ENCODE peak calls at places on chromosomes 6 and 20, in eight cellular contexts. One of them, this sample, is unnamed.

GRCh38 chr6:105209950-105210706 is 30.3 kb upstream of the POPDC3 start:
- DNase-seq in ovary: no peak
- DNase-seq in HCT116: peak
- DNase-seq in GM10248: no peak
- DNase-seq in AG10803: peak
- DNase-seq in body of pancreas: no peak
- DNase-seq in PC-3: peak
- DNase-seq in RWPE1: peak
- DNase-seq in this sample: no peak

GRCh38 chr20:53660947-53661381 is 67.3 kb upstream of the ZNF217 start:
- DNase-seq in ovary: peak
- DNase-seq in HCT116: no peak
- DNase-seq in GM10248: peak
- DNase-seq in AG10803: peak
- DNase-seq in body of pancreas: no peak
- DNase-seq in PC-3: no peak
- DNase-seq in RWPE1: no peak
- DNase-seq in this sample: no peak

GRCh38 chr6:161575508-161576254 is 301.8 kb upstream of the AGPAT4 start:
- DNase-seq in ovary: no peak
- DNase-seq in HCT116: no peak
- DNase-seq in GM10248: no peak
- DNase-seq in AG10803: no peak
- DNase-seq in body of pancreas: no peak
- DNase-seq in PC-3: no peak
- DNase-seq in RWPE1: no peak
- DNase-seq in this sample: no peak

GRCh38 chr20:43974665-43975064 is 60.0 kb downstream of the TOX2 start:
- DNase-seq in ovary: no peak
- DNase-seq in HCT116: no peak
- DNase-seq in GM10248: no peak
- DNase-seq in AG10803: no peak
- DNase-seq in body of pancreas: no peak
- DNase-seq in PC-3: no peak
- DNase-seq in RWPE1: peak
- DNase-seq in this sample: no peak

GRCh38 chr20:57198359-57199072 is 67.9 kb downstream of the BMP7 start:
- DNase-seq in ovary: no peak
- DNase-seq in HCT116: no peak
- DNase-seq in GM10248: no peak
- DNase-seq in AG10803: peak
- DNase-seq in body of pancreas: no peak
- DNase-seq in PC-3: no peak
- DNase-seq in RWPE1: no peak
- DNase-seq in this sample: no peak

GRCh38 chr20:45732199-45732598 is 10.1 kb downstream of the SPINT4 start:
- DNase-seq in ovary: no peak
- DNase-seq in HCT116: no peak
- DNase-seq in GM10248: no peak
- DNase-seq in AG10803: no peak
- DNase-seq in body of pancreas: no peak
- DNase-seq in PC-3: no peak
- DNase-seq in RWPE1: no peak
- DNase-seq in this sample: no peak

GRCh38 chr6:160788806-160789205 is 86.8 kb downstream of the PLG start:
- DNase-seq in ovary: no peak
- DNase-seq in HCT116: no peak
- DNase-seq in GM10248: no peak
- DNase-seq in AG10803: no peak
- DNase-seq in body of pancreas: no peak
- DNase-seq in PC-3: no peak
- DNase-seq in RWPE1: no peak
- DNase-seq in this sample: no peak

GRCh38 chr20:15763344-15763743 is 809.9 kb downstream of the KIF16B start:
- DNase-seq in ovary: no peak
- DNase-seq in HCT116: no peak
- DNase-seq in GM10248: no peak
- DNase-seq in AG10803: no peak
- DNase-seq in body of pancreas: no peak
- DNase-seq in PC-3: peak
- DNase-seq in RWPE1: no peak
- DNase-seq in this sample: no peak

GRCh38 chr6:57261896-57262295 is 39.8 kb upstream of the RAB23 start:
- DNase-seq in ovary: no peak
- DNase-seq in HCT116: no peak
- DNase-seq in GM10248: no peak
- DNase-seq in AG10803: peak
- DNase-seq in body of pancreas: no peak
- DNase-seq in PC-3: no peak
- DNase-seq in RWPE1: no peak
- DNase-seq in this sample: no peak

GRCh38 chr20:59424976-59425375 is 124.6 kb downstream of the EDN3 start:
- DNase-seq in ovary: no peak
- DNase-seq in HCT116: no peak
- DNase-seq in GM10248: no peak
- DNase-seq in AG10803: no peak
- DNase-seq in body of pancreas: no peak
- DNase-seq in PC-3: no peak
- DNase-seq in RWPE1: no peak
- DNase-seq in this sample: no peak

GRCh38 chr20:59428006-59428405 is 127.6 kb downstream of the EDN3 start:
- DNase-seq in ovary: no peak
- DNase-seq in HCT116: no peak
- DNase-seq in GM10248: no peak
- DNase-seq in AG10803: no peak
- DNase-seq in body of pancreas: no peak
- DNase-seq in PC-3: no peak
- DNase-seq in RWPE1: no peak
- DNase-seq in this sample: no peak

GRCh38 chr20:59425572-59425971 is 125.2 kb downstream of the EDN3 start:
- DNase-seq in ovary: no peak
- DNase-seq in HCT116: no peak
- DNase-seq in GM10248: no peak
- DNase-seq in AG10803: no peak
- DNase-seq in body of pancreas: no peak
- DNase-seq in PC-3: no peak
- DNase-seq in RWPE1: no peak
- DNase-seq in this sample: no peak

GRCh38 chr20:59431014-59431413 is 130.6 kb downstream of the EDN3 start:
- DNase-seq in ovary: no peak
- DNase-seq in HCT116: no peak
- DNase-seq in GM10248: no peak
- DNase-seq in AG10803: no peak
- DNase-seq in body of pancreas: no peak
- DNase-seq in PC-3: no peak
- DNase-seq in RWPE1: no peak
- DNase-seq in this sample: no peak

DNA sequence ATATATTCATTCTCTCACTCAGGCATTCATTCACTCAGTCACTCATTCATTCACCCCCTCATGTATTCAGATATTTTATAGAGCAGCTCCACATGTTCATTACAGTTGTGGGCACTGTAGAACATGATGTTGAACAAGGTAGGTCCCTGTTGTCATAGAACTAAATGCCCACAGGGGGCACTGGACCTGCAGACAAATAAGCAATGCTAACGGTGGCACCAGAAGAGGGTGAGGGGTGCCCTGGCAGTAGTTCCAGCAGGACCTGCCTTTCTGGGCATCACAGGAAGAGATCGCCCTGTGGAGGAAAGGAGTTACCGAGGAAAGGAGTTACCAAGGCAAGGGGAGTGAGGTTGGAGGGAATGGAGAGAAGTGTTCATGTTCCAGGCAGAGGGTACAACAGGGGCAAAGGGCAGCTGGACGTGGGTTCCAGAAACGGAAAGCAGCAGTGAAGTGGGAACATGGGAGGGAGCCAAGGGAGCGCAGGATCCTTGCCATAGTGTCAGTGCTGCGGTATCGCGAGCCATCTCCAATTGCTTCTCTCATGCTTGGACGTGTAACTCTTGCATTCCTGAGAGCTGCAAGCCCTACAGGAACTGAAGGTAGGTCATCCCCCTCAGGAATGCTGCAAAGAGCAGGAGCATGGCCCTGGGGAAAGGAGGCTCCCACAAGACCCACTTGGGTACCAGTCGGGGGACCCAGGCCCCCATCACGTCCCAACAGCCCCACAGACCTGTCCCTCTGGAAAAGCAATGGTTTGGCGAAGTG is 128.2 kb downstream of the EDN3 start:
- DNase-seq in ovary: no peak
- DNase-seq in HCT116: peak
- DNase-seq in GM10248: no peak
- DNase-seq in AG10803: no peak
- DNase-seq in body of pancreas: no peak
- DNase-seq in PC-3: no peak
- DNase-seq in RWPE1: no peak
- DNase-seq in this sample: no peak
- TF ChIP-seq CTCF in ovary: no peak
- TF ChIP-seq CTCF in HCT116: no peak
- TF ChIP-seq CTCF in GM10248: no peak
- TF ChIP-seq CTCF in AG10803: no peak
- TF ChIP-seq CTCF in body of pancreas: no peak
- TF ChIP-seq CTCF in PC-3: peak
- TF ChIP-seq CTCF in RWPE1: no peak
- TF ChIP-seq CTCF in this sample: peak

DNA sequence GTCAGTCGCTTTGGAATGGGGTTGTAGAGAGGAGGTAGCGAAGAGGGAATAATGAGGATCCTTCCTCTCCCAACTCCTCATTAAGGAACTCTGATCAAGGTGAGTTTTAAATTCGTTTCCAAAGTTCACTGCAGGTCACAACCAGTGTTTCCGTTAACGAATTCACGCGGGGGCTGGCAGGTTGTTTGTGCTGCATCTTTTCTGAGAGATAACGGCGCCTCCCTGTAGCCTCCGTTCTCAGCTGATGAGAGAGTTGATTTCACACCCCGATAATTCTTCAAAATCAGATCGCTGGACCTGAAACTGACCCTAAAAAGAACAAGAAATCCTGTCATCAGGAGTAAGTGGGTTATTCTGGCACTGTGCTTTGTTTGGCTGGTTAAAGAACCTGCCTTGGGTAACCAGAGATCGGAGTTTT is 33.2 kb upstream of the BTN3A2 start:
- DNase-seq in ovary: no peak
- DNase-seq in HCT116: no peak
- DNase-seq in GM10248: peak
- DNase-seq in AG10803: no peak
- DNase-seq in body of pancreas: no peak
- DNase-seq in PC-3: no peak
- DNase-seq in RWPE1: no peak
- DNase-seq in this sample: no peak
- TF ChIP-seq CTCF in ovary: no peak
- TF ChIP-seq CTCF in HCT116: no peak
- TF ChIP-seq CTCF in GM10248: no peak
- TF ChIP-seq CTCF in AG10803: no peak
- TF ChIP-seq CTCF in body of pancreas: no peak
- TF ChIP-seq CTCF in PC-3: no peak
- TF ChIP-seq CTCF in RWPE1: no peak
- TF ChIP-seq CTCF in this sample: no peak

GRCh38 chr6:17002123-17002522 is 99.7 kb upstream of the STMND1 start:
- DNase-seq in ovary: no peak
- DNase-seq in HCT116: no peak
- DNase-seq in GM10248: no peak
- DNase-seq in AG10803: no peak
- DNase-seq in body of pancreas: no peak
- DNase-seq in PC-3: peak
- DNase-seq in RWPE1: no peak
- DNase-seq in this sample: no peak

GRCh38 chr6:17004269-17004668 is 97.6 kb upstream of the STMND1 start:
- DNase-seq in ovary: no peak
- DNase-seq in HCT116: no peak
- DNase-seq in GM10248: no peak
- DNase-seq in AG10803: peak
- DNase-seq in body of pancreas: no peak
- DNase-seq in PC-3: no peak
- DNase-seq in RWPE1: no peak
- DNase-seq in this sample: no peak

GRCh38 chr6:16999486-17000436 is 102.1 kb upstream of the STMND1 start:
- DNase-seq in ovary: no peak
- DNase-seq in HCT116: no peak
- DNase-seq in GM10248: no peak
- DNase-seq in AG10803: peak
- DNase-seq in body of pancreas: peak
- DNase-seq in PC-3: peak
- DNase-seq in RWPE1: peak
- DNase-seq in this sample: no peak

GRCh38 chr6:17001188-17001587 is 100.7 kb upstream of the STMND1 start:
- DNase-seq in ovary: no peak
- DNase-seq in HCT116: no peak
- DNase-seq in GM10248: no peak
- DNase-seq in AG10803: no peak
- DNase-seq in body of pancreas: no peak
- DNase-seq in PC-3: peak
- DNase-seq in RWPE1: no peak
- DNase-seq in this sample: no peak
- TF ChIP-seq CTCF in ovary: no peak
- TF ChIP-seq CTCF in HCT116: peak
- TF ChIP-seq CTCF in GM10248: no peak
- TF ChIP-seq CTCF in AG10803: no peak
- TF ChIP-seq CTCF in body of pancreas: no peak
- TF ChIP-seq CTCF in PC-3: peak
- TF ChIP-seq CTCF in RWPE1: no peak
- TF ChIP-seq CTCF in this sample: no peak

GRCh38 chr20:35307666-35308653 is 15.7 kb upstream of the FAM83C start:
- DNase-seq in ovary: no peak
- DNase-seq in HCT116: no peak
- DNase-seq in GM10248: no peak
- DNase-seq in AG10803: peak
- DNase-seq in body of pancreas: peak
- DNase-seq in PC-3: peak
- DNase-seq in RWPE1: peak
- DNase-seq in this sample: no peak

GRCh38 chr20:35311822-35312221 is 19.6 kb upstream of the FAM83C start:
- DNase-seq in ovary: no peak
- DNase-seq in HCT116: no peak
- DNase-seq in GM10248: no peak
- DNase-seq in AG10803: no peak
- DNase-seq in body of pancreas: no peak
- DNase-seq in PC-3: no peak
- DNase-seq in RWPE1: no peak
- DNase-seq in this sample: no peak

GRCh38 chr20:35312348-35312747 is 20.1 kb upstream of the FAM83C start:
- DNase-seq in ovary: no peak
- DNase-seq in HCT116: peak
- DNase-seq in GM10248: no peak
- DNase-seq in AG10803: peak
- DNase-seq in body of pancreas: no peak
- DNase-seq in PC-3: peak
- DNase-seq in RWPE1: peak
- DNase-seq in this sample: no peak

GRCh38 chr20:35314460-35315198 is 22.4 kb upstream of the FAM83C start:
- DNase-seq in ovary: no peak
- DNase-seq in HCT116: no peak
- DNase-seq in GM10248: no peak
- DNase-seq in AG10803: peak
- DNase-seq in body of pancreas: no peak
- DNase-seq in PC-3: no peak
- DNase-seq in RWPE1: no peak
- DNase-seq in this sample: no peak

DNA sequence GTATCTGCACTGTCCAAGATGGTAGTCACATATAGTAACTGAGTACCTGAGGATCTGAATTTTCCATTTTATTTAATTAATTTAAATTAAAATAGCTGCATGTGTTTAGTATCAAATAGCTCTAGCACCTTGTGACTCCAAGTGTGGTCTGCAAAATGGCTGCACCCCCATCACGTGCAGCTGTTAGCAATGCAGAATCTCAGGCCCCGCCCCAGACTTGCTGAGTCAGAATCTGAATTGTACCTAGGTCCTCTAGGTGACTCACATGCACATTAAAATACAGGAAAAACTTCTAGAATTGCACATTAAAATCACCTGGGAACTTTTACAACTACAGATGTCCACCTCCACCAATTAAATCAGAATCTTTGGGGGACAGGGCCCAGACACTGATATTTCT is 19.2 kb upstream of the FAM83C start:
- DNase-seq in ovary: no peak
- DNase-seq in HCT116: peak
- DNase-seq in GM10248: no peak
- DNase-seq in AG10803: no peak
- DNase-seq in body of pancreas: no peak
- DNase-seq in PC-3: peak
- DNase-seq in RWPE1: no peak
- DNase-seq in this sample: no peak
- TF ChIP-seq CTCF in ovary: no peak
- TF ChIP-seq CTCF in HCT116: no peak
- TF ChIP-seq CTCF in GM10248: no peak
- TF ChIP-seq CTCF in AG10803: no peak
- TF ChIP-seq CTCF in body of pancreas: no peak
- TF ChIP-seq CTCF in PC-3: no peak
- TF ChIP-seq CTCF in RWPE1: no peak
- TF ChIP-seq CTCF in this sample: no peak